ENCODE peak calls at places on chromosome 19, in nine cellular contexts. One of them, this sample, is unnamed.

GRCh38 chr19:58317481-58318072 is 9.2 kb upstream of the ZSCAN22 start:
- DNase-seq in A172: peak
- DNase-seq in CD4-positive, CD25-positive, alpha-beta regulatory T cell: peak
- DNase-seq in cardiac fibroblast: peak
- DNase-seq in T-helper 2 cell treated with Interferon-gamma antibody and Interleukin-4, amounts not matched to agents 5 μg/mL and 100 μg/mL, for 36 hours: no peak
- DNase-seq in PC-3: peak
- DNase-seq in AML-193: peak
- DNase-seq in retina: no peak
- DNase-seq in effector CD4-positive, alpha-beta T cell: no peak
- DNase-seq in this sample: peak

GRCh38 chr19:38899447-38900219 is at the start of the genes NFKBIB and SIRT2:
- DNase-seq in A172: peak
- DNase-seq in CD4-positive, CD25-positive, alpha-beta regulatory T cell: peak
- DNase-seq in cardiac fibroblast: peak
- DNase-seq in T-helper 2 cell treated with Interferon-gamma antibody and Interleukin-4, amounts not matched to agents 5 μg/mL and 100 μg/mL, for 36 hours: peak
- DNase-seq in PC-3: peak
- DNase-seq in AML-193: peak
- DNase-seq in retina: peak
- DNase-seq in effector CD4-positive, alpha-beta T cell: peak
- DNase-seq in this sample: peak

GRCh38 chr19:48539503-48540096 is 12.4 kb upstream of the SULT2B1 start:
- DNase-seq in A172: peak
- DNase-seq in CD4-positive, CD25-positive, alpha-beta regulatory T cell: no peak
- DNase-seq in cardiac fibroblast: peak
- DNase-seq in T-helper 2 cell treated with Interferon-gamma antibody and Interleukin-4, amounts not matched to agents 5 μg/mL and 100 μg/mL, for 36 hours: no peak
- DNase-seq in PC-3: peak
- DNase-seq in AML-193: no peak
- DNase-seq in retina: no peak
- DNase-seq in effector CD4-positive, alpha-beta T cell: no peak
- DNase-seq in this sample: no peak

GRCh38 chr19:38266070-38266469 is 1.7 kb downstream of the SPINT2 start:
- DNase-seq in A172: no peak
- DNase-seq in CD4-positive, CD25-positive, alpha-beta regulatory T cell: no peak
- DNase-seq in cardiac fibroblast: no peak
- DNase-seq in T-helper 2 cell treated with Interferon-gamma antibody and Interleukin-4, amounts not matched to agents 5 μg/mL and 100 μg/mL, for 36 hours: no peak
- DNase-seq in PC-3: peak
- DNase-seq in AML-193: no peak
- DNase-seq in retina: no peak
- DNase-seq in effector CD4-positive, alpha-beta T cell: no peak
- DNase-seq in this sample: peak

GRCh38 chr19:39842693-39843435 is 3.3 kb downstream of the FBL start:
- DNase-seq in A172: no peak
- DNase-seq in CD4-positive, CD25-positive, alpha-beta regulatory T cell: no peak
- DNase-seq in cardiac fibroblast: no peak
- DNase-seq in T-helper 2 cell treated with Interferon-gamma antibody and Interleukin-4, amounts not matched to agents 5 μg/mL and 100 μg/mL, for 36 hours: no peak
- DNase-seq in PC-3: no peak
- DNase-seq in AML-193: no peak
- DNase-seq in retina: no peak
- DNase-seq in effector CD4-positive, alpha-beta T cell: no peak
- DNase-seq in this sample: no peak

GRCh38 chr19:41548047-41548446 is 27.9 kb upstream of the CEACAM21 start:
- DNase-seq in A172: no peak
- DNase-seq in CD4-positive, CD25-positive, alpha-beta regulatory T cell: no peak
- DNase-seq in cardiac fibroblast: no peak
- DNase-seq in T-helper 2 cell treated with Interferon-gamma antibody and Interleukin-4, amounts not matched to agents 5 μg/mL and 100 μg/mL, for 36 hours: no peak
- DNase-seq in PC-3: no peak
- DNase-seq in AML-193: no peak
- DNase-seq in retina: no peak
- DNase-seq in effector CD4-positive, alpha-beta T cell: no peak
- DNase-seq in this sample: no peak

GRCh38 chr19:45824041-45824471 is 8.9 kb upstream of the RSPH6A start:
- DNase-seq in A172: no peak
- DNase-seq in CD4-positive, CD25-positive, alpha-beta regulatory T cell: no peak
- DNase-seq in cardiac fibroblast: no peak
- DNase-seq in T-helper 2 cell treated with Interferon-gamma antibody and Interleukin-4, amounts not matched to agents 5 μg/mL and 100 μg/mL, for 36 hours: no peak
- DNase-seq in PC-3: no peak
- DNase-seq in AML-193: no peak
- DNase-seq in retina: no peak
- DNase-seq in effector CD4-positive, alpha-beta T cell: no peak
- DNase-seq in this sample: peak

GRCh38 chr19:8210660-8211101 is 1.5 kb downstream of the CERS4 start:
- DNase-seq in A172: no peak
- DNase-seq in CD4-positive, CD25-positive, alpha-beta regulatory T cell: no peak
- DNase-seq in cardiac fibroblast: no peak
- DNase-seq in T-helper 2 cell treated with Interferon-gamma antibody and Interleukin-4, amounts not matched to agents 5 μg/mL and 100 μg/mL, for 36 hours: no peak
- DNase-seq in PC-3: no peak
- DNase-seq in AML-193: no peak
- DNase-seq in retina: no peak
- DNase-seq in effector CD4-positive, alpha-beta T cell: no peak
- DNase-seq in this sample: no peak

GRCh38 chr19:5057860-5058259 is 88.9 kb downstream of the KDM4B start:
- DNase-seq in A172: peak
- DNase-seq in CD4-positive, CD25-positive, alpha-beta regulatory T cell: no peak
- DNase-seq in cardiac fibroblast: no peak
- DNase-seq in T-helper 2 cell treated with Interferon-gamma antibody and Interleukin-4, amounts not matched to agents 5 μg/mL and 100 μg/mL, for 36 hours: no peak
- DNase-seq in PC-3: peak
- DNase-seq in AML-193: no peak
- DNase-seq in retina: no peak
- DNase-seq in effector CD4-positive, alpha-beta T cell: no peak
- DNase-seq in this sample: peak

GRCh38 chr19:16896098-16896912 is 7.5 kb downstream of the F2RL3 start:
- DNase-seq in A172: no peak
- DNase-seq in CD4-positive, CD25-positive, alpha-beta regulatory T cell: no peak
- DNase-seq in cardiac fibroblast: no peak
- DNase-seq in T-helper 2 cell treated with Interferon-gamma antibody and Interleukin-4, amounts not matched to agents 5 μg/mL and 100 μg/mL, for 36 hours: no peak
- DNase-seq in PC-3: no peak
- DNase-seq in AML-193: no peak
- DNase-seq in retina: no peak
- DNase-seq in effector CD4-positive, alpha-beta T cell: no peak
- DNase-seq in this sample: no peak

GRCh38 chr19:6227941-6228325 is 51.8 kb downstream of the MLLT1 start:
- DNase-seq in A172: no peak
- DNase-seq in CD4-positive, CD25-positive, alpha-beta regulatory T cell: no peak
- DNase-seq in cardiac fibroblast: no peak
- DNase-seq in T-helper 2 cell treated with Interferon-gamma antibody and Interleukin-4, amounts not matched to agents 5 μg/mL and 100 μg/mL, for 36 hours: no peak
- DNase-seq in PC-3: no peak
- DNase-seq in AML-193: no peak
- DNase-seq in retina: peak
- DNase-seq in effector CD4-positive, alpha-beta T cell: no peak
- DNase-seq in this sample: no peak

GRCh38 chr19:18612772-18613588 is at the start of gene TMEM59L:
- DNase-seq in A172: no peak
- DNase-seq in CD4-positive, CD25-positive, alpha-beta regulatory T cell: peak
- DNase-seq in cardiac fibroblast: no peak
- DNase-seq in T-helper 2 cell treated with Interferon-gamma antibody and Interleukin-4, amounts not matched to agents 5 μg/mL and 100 μg/mL, for 36 hours: peak
- DNase-seq in PC-3: no peak
- DNase-seq in AML-193: no peak
- DNase-seq in retina: peak
- DNase-seq in effector CD4-positive, alpha-beta T cell: peak
- DNase-seq in this sample: no peak

GRCh38 chr19:10603084-10603872 is 16.2 kb upstream of the AP1M2 start:
- DNase-seq in A172: no peak
- DNase-seq in CD4-positive, CD25-positive, alpha-beta regulatory T cell: peak
- DNase-seq in cardiac fibroblast: peak
- DNase-seq in T-helper 2 cell treated with Interferon-gamma antibody and Interleukin-4, amounts not matched to agents 5 μg/mL and 100 μg/mL, for 36 hours: peak
- DNase-seq in PC-3: no peak
- DNase-seq in AML-193: peak
- DNase-seq in retina: no peak
- DNase-seq in effector CD4-positive, alpha-beta T cell: peak
- DNase-seq in this sample: no peak

GRCh38 chr19:13459351-13459750 is 46.9 kb downstream of the CACNA1A start:
- DNase-seq in A172: no peak
- DNase-seq in CD4-positive, CD25-positive, alpha-beta regulatory T cell: no peak
- DNase-seq in cardiac fibroblast: no peak
- DNase-seq in T-helper 2 cell treated with Interferon-gamma antibody and Interleukin-4, amounts not matched to agents 5 μg/mL and 100 μg/mL, for 36 hours: no peak
- DNase-seq in PC-3: no peak
- DNase-seq in AML-193: no peak
- DNase-seq in retina: peak
- DNase-seq in effector CD4-positive, alpha-beta T cell: no peak
- DNase-seq in this sample: no peak

GRCh38 chr19:38773469-38774177 is at the start of gene LGALS7:
- DNase-seq in A172: no peak
- DNase-seq in CD4-positive, CD25-positive, alpha-beta regulatory T cell: no peak
- DNase-seq in cardiac fibroblast: no peak
- DNase-seq in T-helper 2 cell treated with Interferon-gamma antibody and Interleukin-4, amounts not matched to agents 5 μg/mL and 100 μg/mL, for 36 hours: no peak
- DNase-seq in PC-3: no peak
- DNase-seq in AML-193: no peak
- DNase-seq in retina: no peak
- DNase-seq in effector CD4-positive, alpha-beta T cell: no peak
- DNase-seq in this sample: no peak

GRCh38 chr19:35055715-35056179 is 14.2 kb downstream of the HPN start:
- DNase-seq in A172: no peak
- DNase-seq in CD4-positive, CD25-positive, alpha-beta regulatory T cell: no peak
- DNase-seq in cardiac fibroblast: no peak
- DNase-seq in T-helper 2 cell treated with Interferon-gamma antibody and Interleukin-4, amounts not matched to agents 5 μg/mL and 100 μg/mL, for 36 hours: no peak
- DNase-seq in PC-3: peak
- DNase-seq in AML-193: no peak
- DNase-seq in retina: no peak
- DNase-seq in effector CD4-positive, alpha-beta T cell: no peak
- DNase-seq in this sample: peak